ENCODE peak calls at places on chromosomes 6 and 20, in six cellular contexts. J, L, Z, A, R and T are unnamed samples.

GRCh38 chr6:12325872-12326271 is 35.7 kb downstream of the EDN1 start:
- DNase-seq in J (no peak), L (peak), Z (no peak), A (no peak), R (no peak), T (no peak)

GRCh38 chr6:18400831-18401446 is 13.8 kb downstream of the RNF144B start:
- DNase-seq in J (no peak), L (peak), Z (no peak), A (no peak), R (no peak), T (no peak)

GRCh38 chr20:34017610-34018009 is 23.9 kb downstream of the RALY start:
- DNase-seq in J (no peak), L (no peak), Z (no peak), A (no peak), R (no peak), T (no peak)

GRCh38 chr6:166853371-166854325 is 102.7 kb downstream of the RNASET2 start:
- DNase-seq in J (no peak), L (peak), Z (no peak), A (no peak), R (no peak), T (no peak)

GRCh38 chr6:82015043-82015442 is 232.5 kb downstream of the IBTK start:
- DNase-seq in J (no peak), L (no peak), Z (no peak), A (no peak), R (no peak), T (no peak)

GRCh38 chr6:113089056-113089455 is 741.9 kb downstream of the RFPL4B start:
- DNase-seq in J (no peak), L (peak), Z (no peak), A (no peak), R (no peak), T (no peak)

GRCh38 chr6:80182291-80182690 is 75.8 kb downstream of the BCKDHB start:
- DNase-seq in J (no peak), L (no peak), Z (no peak), A (no peak), R (no peak), T (no peak)

GRCh38 chr20:23671479-23671878 is 17.4 kb downstream of the CST4 start:
- DNase-seq in J (no peak), L (no peak), Z (no peak), A (no peak), R (no peak), T (no peak)

GRCh38 chr20:38870733-38871559 is 55.3 kb upstream of the FAM83D start:
- DNase-seq in J (peak), L (peak), Z (no peak), A (peak), R (no peak), T (peak)

GRCh38 chr6:148225871-148226270 is 116.8 kb upstream of the SASH1 start:
- DNase-seq in J (no peak), L (no peak), Z (no peak), A (no peak), R (no peak), T (no peak)

GRCh38 chr6:35237466-35237865 is 22.1 kb upstream of the ZNF76 start:
- DNase-seq in J (no peak), L (no peak), Z (no peak), A (no peak), R (no peak), T (no peak)

GRCh38 chr20:22535483-22535882 is 48.9 kb downstream of the FOXA2 start:
- DNase-seq in J (no peak), L (no peak), Z (no peak), A (no peak), R (no peak), T (no peak)

GRCh38 chr6:167758309-167759023 is 68.2 kb upstream of the AFDN start:
- DNase-seq in J (no peak), L (no peak), Z (no peak), A (no peak), R (no peak), T (no peak)

GRCh38 chr20:610130-611046 is at the start of gene TCF15:
- DNase-seq in J (no peak), L (peak), Z (peak), A (peak), R (peak), T (peak)

GRCh38 chr20:51083447-51083846 is 60.5 kb upstream of the KCNG1 start:
- DNase-seq in J (no peak), L (no peak), Z (no peak), A (no peak), R (no peak), T (no peak)

GRCh38 chr6:40258531-40258930 is 324.3 kb upstream of the MOCS1 start:
- DNase-seq in J (no peak), L (peak), Z (no peak), A (no peak), R (no peak), T (no peak)

GRCh38 chr6:78967191-78967590 is 99.8 kb downstream of the IRAK1BP1 start:
- DNase-seq in J (no peak), L (no peak), Z (no peak), A (no peak), R (no peak), T (no peak)

GRCh38 chr20:15942130-15942529 is 631.1 kb downstream of the KIF16B start:
- DNase-seq in J (no peak), L (peak), Z (no peak), A (no peak), R (no peak), T (no peak)